ENCODE peak calls at places on chromosomes 13 and 19, in six cellular contexts. U is H9, G is neuronal stem cell, C is IMR-90, Y is H1, D is mesenchymal stem cell. Q is an unnamed sample.

GRCh38 chr19:35992902-35993765 is 1.9 kb upstream of the SDHAF1 start:
- DNase-seq in U (no peak), G (no peak), C (no peak), Y (no peak), D (no peak), Q (peak; percentile 79)

GRCh38 chr19:16527971-16528521 is 14.2 kb downstream of the CHERP start:
- DNase-seq in U (peak; percentile 56), G (no peak), C (no peak), Y (peak; percentile 70), D (peak; percentile 18), Q (no peak)

GRCh38 chr19:29636553-29637325 is 28.5 kb upstream of the PLEKHF1 start:
- DNase-seq in U (no peak), G (no peak), C (no peak), Y (no peak), D (no peak), Q (no peak)

GRCh38 chr19:35673121-35673804 is 6.9 kb downstream of the UPK1A start:
- DNase-seq in U (peak; percentile 83), G (no peak), C (peak; percentile 62), Y (peak; percentile 89), D (peak; percentile 75), Q (peak; percentile 83)

GRCh38 chr13:86585826-86586225 is 786.6 kb upstream of the SLITRK6 start:
- DNase-seq in U (no peak), G (no peak), C (peak; percentile 93), Y (no peak), D (peak; percentile 81), Q (no peak)

GRCh38 chr13:42968906-42969305 is 23.1 kb downstream of the EPSTI1 start:
- DNase-seq in U (peak; percentile 77), G (no peak), C (no peak), Y (peak; percentile 67), D (no peak), Q (peak; percentile 91)

GRCh38 chr13:28494537-28494860 is 429 bp downstream of the FLT1 start:
- DNase-seq in U (no peak), G (peak; percentile 21), C (no peak), Y (no peak), D (peak; percentile 52), Q (no peak)

GRCh38 chr13:112136095-112136494 is 69.1 kb downstream of the SOX1 start:
- DNase-seq in U (no peak), G (no peak), C (no peak), Y (no peak), D (no peak), Q (no peak)

GRCh38 chr13:22027561-22027960 is 356.7 kb downstream of the FGF9 start:
- DNase-seq in U (no peak), G (no peak), C (no peak), Y (no peak), D (peak; percentile 5), Q (no peak)

GRCh38 chr19:48670699-48671455 is 1.9 kb downstream of the NTN5 start:
- DNase-seq in U (no peak), G (no peak), C (no peak), Y (no peak), D (no peak), Q (no peak)

GRCh38 chr13:25489238-25489637 is 117.5 kb downstream of the ATP8A2 start:
- DNase-seq in U (peak; percentile 40), G (no peak), C (no peak), Y (no peak), D (no peak), Q (no peak)

GRCh38 chr19:17026041-17026658 is 460 bp downstream of the CPAMD8 start:
- DNase-seq in U (no peak), G (no peak), C (no peak), Y (peak; percentile 65), D (no peak), Q (peak; percentile 7)

GRCh38 chr19:17101686-17102628 is 26.4 kb downstream of the MYO9B start:
- DNase-seq in U (no peak), G (no peak), C (no peak), Y (no peak), D (no peak), Q (no peak)

GRCh38 chr19:2574478-2574931 is 98.6 kb downstream of the GADD45B start:
- DNase-seq in U (no peak), G (no peak), C (no peak), Y (no peak), D (no peak), Q (no peak)

GRCh38 chr13:24306632-24307031 is 2.7 kb upstream of the C1QTNF9 start:
- DNase-seq in U (no peak), G (no peak), C (peak; percentile 73), Y (no peak), D (peak; percentile 31), Q (no peak)

GRCh38 chr19:5073153-5073844 is 104.4 kb downstream of the KDM4B start:
- DNase-seq in U (peak; percentile 57), G (no peak), C (no peak), Y (no peak), D (no peak), Q (no peak)

GRCh38 chr19:47726467-47726866 is 13.2 kb downstream of the EHD2 start:
- DNase-seq in U (no peak), G (no peak), C (peak; percentile 76), Y (no peak), D (peak; percentile 79), Q (no peak)

GRCh38 chr19:14187586-14187985 is 18.4 kb downstream of the ADGRL1 start:
- DNase-seq in U (no peak), G (no peak), C (no peak), Y (no peak), D (no peak), Q (no peak)

GRCh38 chr19:6847828-6848200 is 39.6 kb upstream of the ADGRE1 start:
- DNase-seq in U (no peak), G (no peak), C (no peak), Y (no peak), D (no peak), Q (no peak)

GRCh38 chr19:37988758-37989635 is 82.0 kb downstream of the SIPA1L3 start:
- DNase-seq in U (peak; percentile 65), G (no peak), C (no peak), Y (no peak), D (peak; percentile 81), Q (no peak)

GRCh38 chr19:37926255-37926654 is 19.2 kb downstream of the SIPA1L3 start:
- DNase-seq in U (no peak), G (no peak), C (no peak), Y (no peak), D (no peak), Q (no peak)

GRCh38 chr19:6539514-6539913 is 8.7 kb downstream of the TNFSF9 start:
- DNase-seq in U (no peak), G (no peak), C (no peak), Y (no peak), D (no peak), Q (peak; percentile 43)

GRCh38 chr19:343941-344624 is 513 bp downstream of the MIER2 start:
- DNase-seq in U (no peak), G (peak; percentile 39), C (no peak), Y (peak; percentile 59), D (peak; percentile 54), Q (no peak)

GRCh38 chr19:344625-345319 is at the start of gene MIER2:
- DNase-seq in U (peak; percentile 90), G (peak; percentile 84), C (peak; percentile 68), Y (peak; percentile 100), D (peak; percentile 77), Q (peak; percentile 75)

GRCh38 chr19:343451-343931 is 1.1 kb downstream of the MIER2 start:
- DNase-seq in U (no peak), G (no peak), C (no peak), Y (no peak), D (no peak), Q (peak; percentile 48)

GRCh38 chr19:342801-343421 is 1.7 kb downstream of the MIER2 start:
- DNase-seq in U (no peak), G (no peak), C (peak; percentile 93), Y (no peak), D (peak; percentile 91), Q (peak; percentile 42)

DNA sequence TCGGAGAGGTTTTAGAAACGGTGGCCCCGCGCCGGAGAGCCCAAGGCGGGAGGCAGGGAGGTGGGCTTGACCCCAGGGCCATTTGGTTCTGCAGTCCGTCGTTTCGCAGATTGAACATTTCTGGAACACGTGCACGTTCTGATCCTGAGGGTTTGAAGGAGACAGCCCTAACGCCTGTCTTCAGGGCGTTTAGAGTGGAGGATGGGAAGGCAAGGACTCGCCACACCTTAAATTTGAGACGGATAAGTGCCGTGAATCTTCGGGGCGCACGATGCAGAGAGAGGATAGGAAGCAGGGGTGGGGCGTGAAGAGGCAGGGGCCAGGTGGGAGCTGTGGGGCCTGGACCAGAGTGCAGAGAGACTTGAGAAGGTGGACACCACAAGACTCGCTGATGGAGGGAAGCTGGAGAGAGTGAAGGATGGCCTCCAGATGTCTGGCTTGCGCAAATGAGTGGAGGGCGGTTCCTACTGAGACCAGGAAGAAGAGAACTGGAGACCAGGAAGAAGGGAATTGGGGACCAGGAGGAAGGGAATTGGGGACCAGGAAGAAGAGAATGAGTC is 804 bp upstream of the MIER2 start:
- DNase-seq in U (no peak), G (no peak), C (no peak), Y (no peak), D (no peak), Q (no peak)
- H2AK5ac ChIP-seq in U (no peak overlapping the region), G (peak overlapping the region; percentile 58), C (no peak overlapping the region), Y (peak overlapping the region; percentile 41), D (no peak overlapping the region), Q (no peak overlapping the region)

DNA sequence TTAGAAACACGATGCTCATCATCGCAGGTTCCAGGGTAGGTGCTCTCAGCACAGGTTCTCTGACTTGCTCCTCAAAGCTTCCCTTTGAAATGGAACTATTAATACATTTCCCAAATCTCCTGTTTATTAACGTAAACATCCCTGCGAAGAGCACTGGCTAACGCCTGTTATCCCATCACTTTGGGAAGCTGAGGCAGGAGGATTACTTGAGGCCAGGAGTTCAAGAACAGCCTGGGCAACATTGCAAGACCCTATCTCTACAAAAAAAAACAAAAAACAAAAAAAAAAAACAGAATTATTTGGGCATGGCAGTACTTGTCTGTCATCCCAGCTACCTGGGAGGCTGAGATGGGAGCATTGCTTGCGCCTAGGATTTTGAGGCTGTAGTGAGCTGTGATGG is 18.7 kb downstream of the CEACAM16 start:
- DNase-seq in U (no peak), G (no peak), C (no peak), Y (no peak), D (no peak), Q (no peak)
- H2BK120ac ChIP-seq in U (no peak overlapping the region), G (no peak overlapping the region), C (peak overlapping the region; percentile 64), Y (no peak overlapping the region), D (no peak overlapping the region), Q (no peak overlapping the region)

GRCh38 chr13:93745884-93746283 is 519.3 kb downstream of the GPC6 start:
- DNase-seq in U (no peak), G (no peak), C (peak; percentile 74), Y (no peak), D (no peak), Q (no peak)
- H2AK5ac ChIP-seq in U (no peak overlapping the region), G (no peak overlapping the region), C (no peak overlapping the region), Y (no peak overlapping the region), D (no peak overlapping the region), Q (no peak overlapping the region)

GRCh38 chr13:36343766-36344165 is 2.4 kb downstream of the SPART start:
- DNase-seq in U (no peak), G (no peak), C (no peak), Y (no peak), D (no peak), Q (no peak)

GRCh38 chr13:36344173-36344572 is 2.0 kb downstream of the SPART start:
- DNase-seq in U (no peak), G (no peak), C (peak; percentile 70), Y (no peak), D (peak; percentile 89), Q (peak; percentile 41)

GRCh38 chr13:36344886-36345437 is 1.2 kb downstream of the SPART start:
- DNase-seq in U (no peak), G (no peak), C (no peak), Y (no peak), D (no peak), Q (no peak)

GRCh38 chr13:36346222-36347083 is at the start of gene SPART:
- DNase-seq in U (peak; percentile 89), G (peak; percentile 89), C (peak; percentile 88), Y (peak; percentile 91), D (peak; percentile 92), Q (peak; percentile 98)

GRCh38 chr13:36345438-36346221 is 564 bp downstream of the SPART start:
- DNase-seq in U (peak; percentile 63), G (peak; percentile 58), C (peak; percentile 92), Y (peak; percentile 73), D (peak; percentile 95), Q (peak; percentile 90)
- H2BK120ac ChIP-seq in U (no peak overlapping the region), G (peak overlapping the region; percentile 35), C (peak overlapping the region; percentile 60), Y (no peak overlapping the region), D (peak overlapping the region; percentile 94), Q (peak overlapping the region; percentile 93)